ENCODE peak calls at places on chromosomes 12 and 14, in four cellular contexts. U is effector memory CD4-positive, alpha-beta T cell; N is psoas muscle; I is endothelial cell of umbilical vein. V is an unnamed sample. For H3K36me3, the result is how much of the 10 kb centered on the place peaks cover.

GRCh38 chr12:89307665-89308253 is 44.5 kb downstream of the DUSP6 start:
- DNase-seq in U (no peak), I (no peak), N (no peak), V (peak)

GRCh38 chr12:12583510-12583909 is 20.8 kb upstream of the DUSP16 start:
- DNase-seq in U (no peak), I (no peak), N (no peak), V (peak)

GRCh38 chr12:29104495-29104894 is 44.6 kb upstream of the FAR2 start:
- DNase-seq in N (no peak), I (peak), U (no peak), V (peak)

GRCh38 chr14:73760598-73761586 is 46.7 kb upstream of the PNMA1 start:
- DNase-seq in N (no peak), U (no peak), I (no peak), V (no peak)

GRCh38 chr12:47033797-47034555 is 45.4 kb upstream of the PCED1B start:
- DNase-seq in U (no peak), I (no peak), N (no peak), V (no peak)

GRCh38 chr12:57420482-57420881 is 10.4 kb downstream of the R3HDM2 start:
- DNase-seq in N (no peak), U (no peak), I (no peak), V (no peak)

GRCh38 chr14:67665886-67666285 is 8.5 kb downstream of the VTI1B start:
- DNase-seq in N (no peak), U (no peak), I (no peak), V (no peak)

GRCh38 chr14:52008136-52008535 is 18.8 kb downstream of the RTRAF start:
- DNase-seq in U (no peak), N (no peak), I (no peak), V (no peak)

GRCh38 chr14:56463491-56463890 is 116.1 kb upstream of the TMEM260 start:
- DNase-seq in I (no peak), N (no peak), U (no peak), V (no peak)
- H3K4me3 ChIP-seq in I (no peak), N (no peak), U (no peak), V (no peak)

DNA sequence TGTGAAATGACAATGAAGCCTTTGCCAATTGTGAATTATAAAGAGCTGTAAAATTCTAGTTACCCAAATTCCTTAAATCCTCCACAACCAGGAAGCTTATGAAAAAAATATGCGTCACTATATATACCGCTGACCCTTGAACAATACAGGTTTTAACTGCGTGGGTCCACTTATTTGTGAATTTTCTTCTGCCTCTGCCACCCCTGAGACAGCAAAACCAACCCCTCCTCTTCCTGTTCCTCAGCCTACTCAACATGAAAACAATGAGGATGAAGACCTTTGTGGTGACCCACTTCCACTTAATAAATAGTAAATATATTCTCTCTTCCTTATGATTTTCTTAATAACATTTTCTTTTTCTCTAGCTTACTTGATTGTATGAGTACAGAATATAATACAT is 42.2 kb downstream of the CMKLR1 start:
- DNase-seq in I (peak), N (no peak), U (no peak), V (no peak)
- H3K27ac ChIP-seq in I (peak), N (no peak), U (no peak), V (no peak)

GRCh38 chr12:122981587-122982493 is 1.4 kb downstream of the ARL6IP4 start:
- DNase-seq in U (no peak), I (no peak), N (no peak), V (no peak)
- H3K36me3 ChIP-seq in U (under half), I (under half), N (under half), V (under half)

GRCh38 chr12:111730420-111730819 is 36.3 kb upstream of the ALDH2 start:
- DNase-seq in U (no peak), I (no peak), N (no peak), V (no peak)
- H3K4me3 ChIP-seq in U (no peak), I (no peak), N (no peak), V (no peak)

GRCh38 chr12:124565071-124565491 is 2.3 kb downstream of the NCOR2 start:
- DNase-seq in I (no peak), N (peak), U (no peak), V (no peak)

GRCh38 chr12:124565656-124566180 is 1.7 kb downstream of the NCOR2 start:
- DNase-seq in U (no peak), I (no peak), N (no peak), V (no peak)

GRCh38 chr12:124563401-124563800 is 4.0 kb downstream of the NCOR2 start:
- DNase-seq in N (no peak), I (no peak), U (no peak), V (no peak)

GRCh38 chr12:124563809-124564208 is 3.6 kb downstream of the NCOR2 start:
- DNase-seq in U (no peak), I (no peak), N (no peak), V (no peak)

DNA sequence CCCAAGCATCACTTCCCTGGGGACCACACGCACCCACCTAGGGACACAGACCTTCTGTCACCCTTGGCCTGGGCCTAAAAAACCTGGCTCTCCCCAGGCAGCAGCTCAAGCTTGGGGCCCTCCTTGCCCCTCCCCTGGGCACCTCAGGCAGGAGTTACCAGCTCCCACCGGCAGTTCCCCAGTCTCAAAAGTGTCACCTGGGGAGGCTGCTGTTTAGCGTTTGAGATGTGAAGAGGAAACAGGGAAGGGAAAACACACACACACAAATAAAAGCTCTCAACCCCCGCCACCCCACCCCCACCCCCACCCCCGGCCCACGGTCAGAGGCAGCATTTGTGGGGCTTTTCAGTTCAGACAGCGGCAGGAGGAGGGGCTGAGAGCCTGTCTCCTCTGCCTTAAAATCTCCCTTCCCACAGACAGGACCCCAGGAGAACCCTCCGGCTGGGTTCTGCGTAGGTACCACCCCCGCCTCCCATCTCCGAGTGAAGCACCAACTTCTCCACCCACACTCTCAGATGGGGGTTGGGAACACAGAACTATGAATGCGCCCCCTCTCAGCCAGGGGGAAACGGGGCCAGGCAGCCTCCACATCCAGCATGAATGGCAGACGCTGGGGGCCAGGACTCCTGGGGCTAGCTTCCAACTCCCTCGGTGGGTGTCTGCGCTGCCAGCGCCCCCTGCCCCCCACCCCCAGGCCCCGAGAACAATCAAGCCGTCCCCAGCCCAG is 3.0 kb downstream of the NCOR2 start:
- DNase-seq in N (no peak), U (no peak), I (no peak), V (no peak)
- H3K27ac ChIP-seq in N (no peak), U (no peak), I (no peak), V (no peak)

GRCh38 chr14:68908201-68908600 is 70.9 kb downstream of the ACTN1 start:
- DNase-seq in U (no peak), I (no peak), N (no peak), V (no peak)

GRCh38 chr14:68911594-68912227 is 67.4 kb downstream of the ACTN1 start:
- DNase-seq in N (peak), U (peak), I (peak), V (peak)

GRCh38 chr14:68906439-68906838 is 72.7 kb downstream of the ACTN1 start:
- DNase-seq in I (no peak), N (no peak), U (no peak), V (no peak)

GRCh38 chr14:68910540-68910939 is 68.6 kb downstream of the ACTN1 start:
- DNase-seq in N (no peak), U (no peak), I (no peak), V (no peak)

DNA sequence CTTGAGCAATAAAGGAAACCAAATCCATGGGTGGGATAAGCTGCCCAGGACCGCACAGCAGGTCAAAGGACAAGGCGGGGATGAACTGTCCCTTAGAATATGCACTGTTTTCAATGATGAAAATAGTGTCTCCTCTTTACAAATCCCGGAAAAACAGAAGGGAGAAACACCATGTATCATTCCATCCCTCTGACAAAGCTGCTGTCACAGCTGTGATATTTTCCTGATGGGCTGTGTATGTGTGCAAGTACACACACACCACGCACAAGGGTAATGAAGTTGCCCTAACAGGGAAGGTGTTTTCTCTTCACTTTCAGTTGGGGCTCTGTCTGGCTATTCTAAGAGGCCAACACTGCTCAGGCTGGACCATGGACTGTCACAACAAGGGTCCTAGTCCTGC is 70.2 kb downstream of the ACTN1 start:
- DNase-seq in U (no peak), I (no peak), N (no peak), V (no peak)
- H3K36me3 ChIP-seq in U (under half), I (half or more), N (under half), V (under half)

GRCh38 chr14:70121521-70121920 is 67.2 kb downstream of the SLC8A3 start:
- DNase-seq in I (no peak), N (no peak), U (no peak), V (no peak)
- H3K4me3 ChIP-seq in I (no peak), N (no peak), U (no peak), V (no peak)

GRCh38 chr12:110543965-110544364 is 39.2 kb downstream of the PPTC7 start:
- DNase-seq in U (no peak), N (no peak), I (no peak), V (no peak)
- H3K27ac ChIP-seq in U (no peak), N (peak), I (peak), V (no peak)

V was measured in CD4-positive, CD25-positive, alpha-beta regulatory T cell.